ENCODE peak calls at places on chromosomes 12 and 14, in ten cellular contexts. N, V, F, W, X, I, K, J, R and T are unnamed samples.

GRCh38 chr12:68793436-68793835 is 14.5 kb upstream of the MDM2 start:
- DNase-seq in R (no peak), X (no peak), F (no peak), K (no peak), I (no peak), N (no peak), J (no peak), V (no peak), W (no peak), T (no peak)

GRCh38 chr12:69708649-69709048 is 9.5 kb upstream of the BEST3 start:
- DNase-seq in F (no peak), I (no peak), J (no peak), K (no peak), X (no peak), W (no peak), N (no peak), R (no peak), V (no peak), T (no peak)

GRCh38 chr14:59098377-59098776 is 90.1 kb upstream of the DAAM1 start:
- DNase-seq in N (peak; percentile 33), K (no peak), V (no peak), F (no peak), W (no peak), R (no peak), I (no peak), X (no peak), J (no peak), T (peak; percentile 26)

GRCh38 chr12:50825372-50825838 is 17.3 kb upstream of the TMPRSS12 start:
- DNase-seq in J (no peak), F (peak; percentile 61), V (peak; percentile 40), W (peak; percentile 67), N (peak; percentile 79), X (peak; percentile 79), I (no peak), R (no peak), K (peak; percentile 34), T (peak; percentile 61)

GRCh38 chr14:102590667-102591099 is 1.8 kb upstream of the RCOR1 start:
- DNase-seq in K (no peak), I (no peak), X (peak; percentile 51), W (peak; percentile 29), V (no peak), N (peak; percentile 67), J (no peak), R (no peak), F (peak; percentile 20), T (no peak)

GRCh38 chr12:16606201-16606849 is 363 bp upstream of the LMO3 start:
- DNase-seq in R (no peak), K (peak; percentile 29), J (peak; percentile 43), I (no peak), F (no peak), N (peak; percentile 59), V (peak; percentile 76), X (no peak), W (peak; percentile 48), T (no peak)

GRCh38 chr14:76339922-76340615 is 35.9 kb upstream of the ESRRB start:
- DNase-seq in I (no peak), R (no peak), V (no peak), K (no peak), W (no peak), X (no peak), F (no peak), N (no peak), J (no peak), T (no peak)

GRCh38 chr14:96698846-96699543 is 98.2 kb upstream of the VRK1 start:
- DNase-seq in X (no peak), W (peak; percentile 89), R (no peak), N (no peak), J (no peak), K (no peak), F (peak; percentile 15), V (no peak), I (no peak), T (no peak)

GRCh38 chr14:68787235-68787727 is 5.6 kb downstream of the ZFP36L1 start:
- DNase-seq in I (no peak), V (no peak), F (no peak), R (no peak), K (no peak), N (peak; percentile 55), J (no peak), X (no peak), W (peak; percentile 38), T (no peak)

GRCh38 chr12:106498056-106498455 is 84.7 kb upstream of the RFX4 start:
- DNase-seq in R (no peak), V (no peak), F (no peak), W (no peak), I (no peak), K (no peak), N (no peak), X (no peak), J (no peak), T (no peak)

GRCh38 chr12:20657496-20657895 is 37.6 kb upstream of the SLCO1C1 start:
- DNase-seq in N (no peak), R (no peak), F (no peak), K (no peak), I (no peak), V (no peak), J (no peak), W (no peak), X (no peak), T (no peak)

GRCh38 chr14:54782803-54783659 is 119.6 kb downstream of the GCH1 start:
- DNase-seq in J (no peak), R (no peak), W (peak; percentile 84), N (no peak), I (peak; percentile 64), V (no peak), X (no peak), K (no peak), F (peak; percentile 83), T (no peak)

GRCh38 chr14:106620368-106620767 is 1094.0 kb downstream of the TMEM121 start:
- DNase-seq in F (no peak), N (no peak), J (no peak), K (no peak), X (no peak), W (no peak), V (no peak), R (no peak), I (no peak), T (no peak)

GRCh38 chr14:106872619-106873446 is 1346.5 kb downstream of the TMEM121 start:
- DNase-seq in J (no peak), X (no peak), R (peak; percentile 66), I (peak; percentile 64), V (peak; percentile 68), N (no peak), F (no peak), W (peak; percentile 83), K (peak; percentile 20), T (no peak)

GRCh38 chr12:49138587-49138986 is 7.4 kb upstream of the TUBA1B start:
- DNase-seq in R (no peak), J (no peak), K (peak; percentile 30), W (no peak), X (no peak), V (no peak), F (no peak), I (no peak), N (no peak), T (no peak)